ENCODE peak calls at places on chromosome 14, in nine cellular contexts. One of them, this sample, is unnamed.

GRCh38 chr14:65329481-65329880 is 83.0 kb upstream of the FUT8 start:
- DNase-seq in KG1: no peak
- DNase-seq in GM20000: no peak
- DNase-seq in renal cortical epithelial cell: no peak
- DNase-seq in midbrain: no peak
- DNase-seq in psoas muscle: no peak
- DNase-seq in uterus: no peak
- DNase-seq in heart left ventricle: no peak
- DNase-seq in H9: no peak
- DNase-seq in this sample: no peak

GRCh38 chr14:103739793-103740501 is 24.3 kb downstream of the ZFYVE21 start:
- DNase-seq in renal cortical epithelial cell: no peak
- DNase-seq in psoas muscle: no peak
- DNase-seq in uterus: no peak
- DNase-seq in H9: no peak
- DNase-seq in GM20000: no peak
- DNase-seq in heart left ventricle: no peak
- DNase-seq in KG1: no peak
- DNase-seq in midbrain: no peak
- DNase-seq in this sample: peak

GRCh38 chr14:33254342-33254741 is 315.7 kb downstream of the NPAS3 start:
- DNase-seq in midbrain: no peak
- DNase-seq in psoas muscle: no peak
- DNase-seq in H9: no peak
- DNase-seq in renal cortical epithelial cell: no peak
- DNase-seq in heart left ventricle: no peak
- DNase-seq in GM20000: no peak
- DNase-seq in KG1: no peak
- DNase-seq in uterus: no peak
- DNase-seq in this sample: no peak

GRCh38 chr14:29926701-29927595 is 699 bp downstream of the PRKD1 start:
- DNase-seq in renal cortical epithelial cell: no peak
- DNase-seq in heart left ventricle: peak
- DNase-seq in psoas muscle: peak
- DNase-seq in H9: peak
- DNase-seq in uterus: peak
- DNase-seq in midbrain: peak
- DNase-seq in GM20000: peak
- DNase-seq in KG1: no peak
- DNase-seq in this sample: peak

GRCh38 chr14:20799955-20800544 is 2.6 kb downstream of the RNASE1 start:
- DNase-seq in psoas muscle: peak
- DNase-seq in uterus: no peak
- DNase-seq in midbrain: peak
- DNase-seq in renal cortical epithelial cell: no peak
- DNase-seq in KG1: no peak
- DNase-seq in heart left ventricle: peak
- DNase-seq in GM20000: no peak
- DNase-seq in H9: no peak
- DNase-seq in this sample: no peak

GRCh38 chr14:73740921-73741326 is 26.7 kb upstream of the PNMA1 start:
- DNase-seq in midbrain: no peak
- DNase-seq in psoas muscle: peak
- DNase-seq in GM20000: no peak
- DNase-seq in renal cortical epithelial cell: peak
- DNase-seq in H9: peak
- DNase-seq in heart left ventricle: peak
- DNase-seq in uterus: peak
- DNase-seq in KG1: no peak
- DNase-seq in this sample: peak

GRCh38 chr14:67358914-67359313 is 690 bp downstream of the ATP6V1D start:
- DNase-seq in GM20000: no peak
- DNase-seq in KG1: no peak
- DNase-seq in psoas muscle: no peak
- DNase-seq in midbrain: no peak
- DNase-seq in renal cortical epithelial cell: no peak
- DNase-seq in uterus: no peak
- DNase-seq in heart left ventricle: no peak
- DNase-seq in H9: no peak
- DNase-seq in this sample: no peak

GRCh38 chr14:54535126-54535525 is 25.4 kb downstream of the CGRRF1 start:
- DNase-seq in H9: no peak
- DNase-seq in GM20000: no peak
- DNase-seq in KG1: no peak
- DNase-seq in psoas muscle: no peak
- DNase-seq in heart left ventricle: no peak
- DNase-seq in renal cortical epithelial cell: no peak
- DNase-seq in uterus: no peak
- DNase-seq in midbrain: no peak
- DNase-seq in this sample: no peak

GRCh38 chr14:76664790-76665189 is 96.5 kb upstream of the VASH1 start:
- DNase-seq in renal cortical epithelial cell: no peak
- DNase-seq in heart left ventricle: no peak
- DNase-seq in psoas muscle: no peak
- DNase-seq in midbrain: no peak
- DNase-seq in KG1: no peak
- DNase-seq in H9: no peak
- DNase-seq in GM20000: no peak
- DNase-seq in uterus: no peak
- DNase-seq in this sample: no peak

GRCh38 chr14:35362441-35362840 is 42.1 kb downstream of the NFKBIA start:
- DNase-seq in GM20000: no peak
- DNase-seq in heart left ventricle: no peak
- DNase-seq in renal cortical epithelial cell: no peak
- DNase-seq in midbrain: no peak
- DNase-seq in H9: no peak
- DNase-seq in KG1: no peak
- DNase-seq in psoas muscle: no peak
- DNase-seq in uterus: no peak
- DNase-seq in this sample: no peak

GRCh38 chr14:29757188-29757680 is 170.4 kb downstream of the PRKD1 start:
- DNase-seq in midbrain: no peak
- DNase-seq in renal cortical epithelial cell: no peak
- DNase-seq in uterus: no peak
- DNase-seq in psoas muscle: no peak
- DNase-seq in H9: no peak
- DNase-seq in KG1: no peak
- DNase-seq in GM20000: no peak
- DNase-seq in heart left ventricle: no peak
- DNase-seq in this sample: no peak

GRCh38 chr14:52305014-52305413 is 9.1 kb upstream of the PTGER2 start:
- DNase-seq in midbrain: no peak
- DNase-seq in H9: no peak
- DNase-seq in GM20000: no peak
- DNase-seq in uterus: no peak
- DNase-seq in psoas muscle: no peak
- DNase-seq in heart left ventricle: no peak
- DNase-seq in KG1: no peak
- DNase-seq in renal cortical epithelial cell: no peak
- DNase-seq in this sample: no peak

GRCh38 chr14:84546236-84546635 is 983.7 kb upstream of the FLRT2 start:
- DNase-seq in H9: no peak
- DNase-seq in midbrain: no peak
- DNase-seq in GM20000: no peak
- DNase-seq in heart left ventricle: no peak
- DNase-seq in renal cortical epithelial cell: no peak
- DNase-seq in uterus: no peak
- DNase-seq in psoas muscle: no peak
- DNase-seq in KG1: no peak
- DNase-seq in this sample: no peak

GRCh38 chr14:68797180-68797670 is 4.4 kb upstream of the ZFP36L1 start:
- DNase-seq in psoas muscle: no peak
- DNase-seq in uterus: no peak
- DNase-seq in midbrain: no peak
- DNase-seq in KG1: no peak
- DNase-seq in GM20000: no peak
- DNase-seq in heart left ventricle: no peak
- DNase-seq in H9: peak
- DNase-seq in renal cortical epithelial cell: no peak
- DNase-seq in this sample: no peak

GRCh38 chr14:78902010-78902623 is 731.9 kb downstream of the NRXN3 start:
- DNase-seq in renal cortical epithelial cell: peak
- DNase-seq in H9: peak
- DNase-seq in heart left ventricle: no peak
- DNase-seq in GM20000: peak
- DNase-seq in uterus: no peak
- DNase-seq in psoas muscle: no peak
- DNase-seq in KG1: peak
- DNase-seq in midbrain: peak
- DNase-seq in this sample: no peak

GRCh38 chr14:66003082-66003740 is 483.0 kb upstream of the CCDC196 start:
- DNase-seq in renal cortical epithelial cell: peak
- DNase-seq in H9: no peak
- DNase-seq in KG1: no peak
- DNase-seq in uterus: no peak
- DNase-seq in GM20000: no peak
- DNase-seq in midbrain: no peak
- DNase-seq in heart left ventricle: no peak
- DNase-seq in psoas muscle: no peak
- DNase-seq in this sample: no peak

GRCh38 chr14:72714094-72714493 is 179.8 kb downstream of the DPF3 start:
- DNase-seq in GM20000: peak
- DNase-seq in uterus: no peak
- DNase-seq in renal cortical epithelial cell: no peak
- DNase-seq in midbrain: no peak
- DNase-seq in H9: no peak
- DNase-seq in heart left ventricle: no peak
- DNase-seq in psoas muscle: no peak
- DNase-seq in KG1: peak
- DNase-seq in this sample: no peak

GRCh38 chr14:20386276-20386855 is 26.9 kb downstream of the TEP1 start:
- DNase-seq in midbrain: no peak
- DNase-seq in psoas muscle: no peak
- DNase-seq in uterus: no peak
- DNase-seq in H9: no peak
- DNase-seq in renal cortical epithelial cell: no peak
- DNase-seq in GM20000: no peak
- DNase-seq in KG1: no peak
- DNase-seq in heart left ventricle: no peak
- DNase-seq in this sample: no peak

GRCh38 chr14:39739796-39740195 is 307.6 kb upstream of the FBXO33 start:
- DNase-seq in heart left ventricle: peak
- DNase-seq in H9: no peak
- DNase-seq in midbrain: peak
- DNase-seq in GM20000: no peak
- DNase-seq in psoas muscle: no peak
- DNase-seq in uterus: no peak
- DNase-seq in KG1: no peak
- DNase-seq in renal cortical epithelial cell: no peak
- DNase-seq in this sample: no peak

GRCh38 chr14:96827310-96827709 is 30.1 kb downstream of the VRK1 start:
- DNase-seq in KG1: no peak
- DNase-seq in renal cortical epithelial cell: peak
- DNase-seq in H9: no peak
- DNase-seq in uterus: no peak
- DNase-seq in psoas muscle: no peak
- DNase-seq in GM20000: no peak
- DNase-seq in midbrain: no peak
- DNase-seq in heart left ventricle: no peak
- DNase-seq in this sample: no peak

GRCh38 chr14:67469954-67470353 is 18.6 kb downstream of the TMEM229B start:
- DNase-seq in psoas muscle: no peak
- DNase-seq in midbrain: no peak
- DNase-seq in renal cortical epithelial cell: no peak
- DNase-seq in uterus: no peak
- DNase-seq in KG1: no peak
- DNase-seq in heart left ventricle: no peak
- DNase-seq in GM20000: no peak
- DNase-seq in H9: no peak
- DNase-seq in this sample: no peak

GRCh38 chr14:77583657-77584056 is 32.8 kb downstream of the SPTLC2 start:
- DNase-seq in H9: no peak
- DNase-seq in heart left ventricle: no peak
- DNase-seq in psoas muscle: no peak
- DNase-seq in KG1: no peak
- DNase-seq in midbrain: no peak
- DNase-seq in GM20000: no peak
- DNase-seq in renal cortical epithelial cell: no peak
- DNase-seq in uterus: no peak
- DNase-seq in this sample: no peak

GRCh38 chr14:102316048-102316745 is 3.3 kb upstream of the ZNF839 start:
- DNase-seq in uterus: peak
- DNase-seq in psoas muscle: no peak
- DNase-seq in H9: no peak
- DNase-seq in midbrain: no peak
- DNase-seq in heart left ventricle: peak
- DNase-seq in KG1: no peak
- DNase-seq in GM20000: no peak
- DNase-seq in renal cortical epithelial cell: peak
- DNase-seq in this sample: peak

GRCh38 chr14:67837011-67837624 is 17.5 kb downstream of the RAD51B start:
- DNase-seq in midbrain: peak
- DNase-seq in uterus: no peak
- DNase-seq in H9: no peak
- DNase-seq in GM20000: peak
- DNase-seq in psoas muscle: no peak
- DNase-seq in heart left ventricle: no peak
- DNase-seq in renal cortical epithelial cell: peak
- DNase-seq in KG1: peak
- DNase-seq in this sample: peak

GRCh38 chr14:95533822-95534221 is 1.0 kb upstream of the GLRX5 start:
- DNase-seq in midbrain: no peak
- DNase-seq in psoas muscle: no peak
- DNase-seq in GM20000: no peak
- DNase-seq in heart left ventricle: no peak
- DNase-seq in renal cortical epithelial cell: no peak
- DNase-seq in KG1: peak
- DNase-seq in H9: no peak
- DNase-seq in uterus: no peak
- DNase-seq in this sample: peak

GRCh38 chr14:91996951-91997371 is 42.9 kb downstream of the TRIP11 start:
- DNase-seq in heart left ventricle: no peak
- DNase-seq in KG1: no peak
- DNase-seq in H9: no peak
- DNase-seq in midbrain: no peak
- DNase-seq in renal cortical epithelial cell: peak
- DNase-seq in uterus: no peak
- DNase-seq in GM20000: peak
- DNase-seq in psoas muscle: no peak
- DNase-seq in this sample: no peak

GRCh38 chr14:33796356-33796755 is 154.5 kb downstream of the EGLN3 start:
- DNase-seq in GM20000: no peak
- DNase-seq in uterus: no peak
- DNase-seq in KG1: no peak
- DNase-seq in psoas muscle: no peak
- DNase-seq in midbrain: no peak
- DNase-seq in heart left ventricle: no peak
- DNase-seq in renal cortical epithelial cell: peak
- DNase-seq in H9: no peak
- DNase-seq in this sample: no peak

GRCh38 chr14:26130690-26131089 is 467.1 kb downstream of the NOVA1 start:
- DNase-seq in GM20000: no peak
- DNase-seq in renal cortical epithelial cell: no peak
- DNase-seq in uterus: no peak
- DNase-seq in psoas muscle: no peak
- DNase-seq in heart left ventricle: no peak
- DNase-seq in midbrain: no peak
- DNase-seq in H9: no peak
- DNase-seq in KG1: no peak
- DNase-seq in this sample: no peak

GRCh38 chr14:66634876-66635275 is 126.9 kb downstream of the GPHN start:
- DNase-seq in uterus: no peak
- DNase-seq in H9: no peak
- DNase-seq in midbrain: no peak
- DNase-seq in GM20000: no peak
- DNase-seq in heart left ventricle: no peak
- DNase-seq in renal cortical epithelial cell: peak
- DNase-seq in KG1: no peak
- DNase-seq in psoas muscle: no peak
- DNase-seq in this sample: no peak